ENCODE peak calls at places on chromosomes 2 and 18, in four cellular contexts. One of them, this sample, is unnamed.

GRCh38 chr2:159615936-159616733 is at the start of gene BAZ2B:
- DNase-seq in naive B cell: peak; percentile 40
- DNase-seq in adipocyte: peak; percentile 83
- DNase-seq in stimulated activated CD4-positive, alpha-beta T cell treated with anti-CD3 and anti-CD28 coated beads, Interleukin-2, amount 100 ng/mL, for 48 hours: peak; percentile 8
- DNase-seq in this sample: peak; percentile 78

GRCh38 chr2:96207073-96207777 is 1.4 kb downstream of the STARD7 start:
- DNase-seq in naive B cell: no peak
- DNase-seq in adipocyte: peak; percentile 52
- DNase-seq in stimulated activated CD4-positive, alpha-beta T cell treated with anti-CD3 and anti-CD28 coated beads, Interleukin-2, amount 100 ng/mL, for 48 hours: no peak
- DNase-seq in this sample: no peak

GRCh38 chr18:35905436-35905835 is 67.0 kb upstream of the RMP24 start:
- DNase-seq in naive B cell: no peak
- DNase-seq in adipocyte: no peak
- DNase-seq in stimulated activated CD4-positive, alpha-beta T cell treated with anti-CD3 and anti-CD28 coated beads, Interleukin-2, amount 100 ng/mL, for 48 hours: no peak
- DNase-seq in this sample: no peak

GRCh38 chr2:178579006-178579405 is 98.7 kb downstream of the PLEKHA3 start:
- DNase-seq in naive B cell: no peak
- DNase-seq in adipocyte: no peak
- DNase-seq in stimulated activated CD4-positive, alpha-beta T cell treated with anti-CD3 and anti-CD28 coated beads, Interleukin-2, amount 100 ng/mL, for 48 hours: no peak
- DNase-seq in this sample: no peak

GRCh38 chr2:45973426-45973825 is 322.0 kb downstream of the PRKCE start:
- DNase-seq in naive B cell: no peak
- DNase-seq in adipocyte: no peak
- DNase-seq in stimulated activated CD4-positive, alpha-beta T cell treated with anti-CD3 and anti-CD28 coated beads, Interleukin-2, amount 100 ng/mL, for 48 hours: no peak
- DNase-seq in this sample: no peak

GRCh38 chr2:20589975-20590703 is 60.8 kb downstream of the HS1BP3 start:
- DNase-seq in naive B cell: no peak
- DNase-seq in adipocyte: no peak
- DNase-seq in stimulated activated CD4-positive, alpha-beta T cell treated with anti-CD3 and anti-CD28 coated beads, Interleukin-2, amount 100 ng/mL, for 48 hours: no peak
- DNase-seq in this sample: peak; percentile 39

GRCh38 chr18:12394428-12394827 is 13.3 kb upstream of the PRELID3A start:
- DNase-seq in naive B cell: no peak
- DNase-seq in adipocyte: no peak
- DNase-seq in stimulated activated CD4-positive, alpha-beta T cell treated with anti-CD3 and anti-CD28 coated beads, Interleukin-2, amount 100 ng/mL, for 48 hours: no peak
- DNase-seq in this sample: no peak

GRCh38 chr2:177332041-177332991 is 60.3 kb upstream of the AGPS start:
- DNase-seq in naive B cell: peak; percentile 61
- DNase-seq in adipocyte: peak; percentile 91
- DNase-seq in stimulated activated CD4-positive, alpha-beta T cell treated with anti-CD3 and anti-CD28 coated beads, Interleukin-2, amount 100 ng/mL, for 48 hours: peak; percentile 33
- DNase-seq in this sample: no peak

GRCh38 chr2:232418466-232419244 is 12.0 kb downstream of the ALPG start:
- DNase-seq in naive B cell: no peak
- DNase-seq in adipocyte: peak; percentile 60
- DNase-seq in stimulated activated CD4-positive, alpha-beta T cell treated with anti-CD3 and anti-CD28 coated beads, Interleukin-2, amount 100 ng/mL, for 48 hours: no peak
- DNase-seq in this sample: no peak

GRCh38 chr2:233841183-233841582 is 13.2 kb downstream of the HJURP start:
- DNase-seq in naive B cell: no peak
- DNase-seq in adipocyte: no peak
- DNase-seq in stimulated activated CD4-positive, alpha-beta T cell treated with anti-CD3 and anti-CD28 coated beads, Interleukin-2, amount 100 ng/mL, for 48 hours: no peak
- DNase-seq in this sample: peak; percentile 50

This sample was measured in aorta.